ENCODE peak calls at places on chromosomes 11 and 22, in five cellular contexts. M, G, F, E and Y are unnamed samples.

GRCh38 chr11:115475564-115475963 is 28.7 kb downstream of the CADM1 start:
- DNase-seq in M (no peak), G (peak), F (no peak), E (no peak), Y (no peak)

GRCh38 chr22:22817468-22818201 is 70.0 kb upstream of the IGLL5 start:
- DNase-seq in M (peak), G (no peak), F (no peak), E (no peak), Y (no peak)

GRCh38 chr11:19377855-19378254 is 137.1 kb upstream of the E2F8 start:
- DNase-seq in M (no peak), G (no peak), F (no peak), E (no peak), Y (no peak)

GRCh38 chr11:68402355-68403031 is 58.1 kb upstream of the PPP6R3 start:
- DNase-seq in M (no peak), G (no peak), F (no peak), E (no peak), Y (no peak)

GRCh38 chr11:8329961-8330361 is 66.3 kb upstream of the LMO1 start:
- DNase-seq in M (no peak), G (no peak), F (peak), E (no peak), Y (peak)

GRCh38 chr11:57294225-57295131 is 30.3 kb downstream of the TNKS1BP1 start:
- DNase-seq in M (no peak), G (no peak), F (no peak), E (no peak), Y (no peak)

GRCh38 chr11:112085822-112086421 is 634 bp downstream of the TIMM8B start:
- DNase-seq in M (peak), G (no peak), F (peak), E (no peak), Y (peak)

GRCh38 chr11:17839973-17840611 is 105.5 kb downstream of the KCNC1 start:
- DNase-seq in M (no peak), G (no peak), F (no peak), E (no peak), Y (no peak)

GRCh38 chr11:115423728-115424459 is 80.3 kb downstream of the CADM1 start:
- DNase-seq in M (no peak), G (no peak), F (no peak), E (no peak), Y (no peak)

GRCh38 chr11:72091292-72091691 is 10.6 kb downstream of the LRRC51 start:
- DNase-seq in M (peak), G (peak), F (peak), E (no peak), Y (peak)

GRCh38 chr11:134385171-134385570 is 26.9 kb downstream of the B3GAT1 start:
- DNase-seq in M (no peak), G (no peak), F (no peak), E (no peak), Y (no peak)

GRCh38 chr22:33640900-33641299 is 279.4 kb downstream of the LARGE1 start:
- DNase-seq in M (no peak), G (no peak), F (no peak), E (no peak), Y (no peak)

GRCh38 chr11:116454020-116454645 is 318.7 kb downstream of the BUD13 start:
- DNase-seq in M (peak), G (peak), F (peak), E (no peak), Y (peak)

GRCh38 chr11:68269414-68270081 is 2.2 kb downstream of the C11orf24 start:
- DNase-seq in M (no peak), G (peak), F (no peak), E (no peak), Y (no peak)

GRCh38 chr11:83367745-83368144 is 81.6 kb upstream of the CCDC90B start:
- DNase-seq in M (no peak), G (no peak), F (no peak), E (no peak), Y (no peak)

GRCh38 chr11:44585421-44585820 is 20.0 kb downstream of the CD82 start:
- DNase-seq in M (no peak), G (no peak), F (no peak), E (no peak), Y (no peak)

GRCh38 chr22:46390652-46391301 is 55.3 kb downstream of the TRMU start:
- DNase-seq in M (peak), G (peak), F (peak), E (no peak), Y (peak)

GRCh38 chr11:76291576-76292526 is 85.5 kb upstream of the WNT11 start:
- DNase-seq in M (no peak), G (peak), F (no peak), E (no peak), Y (no peak)

GRCh38 chr11:57778318-57779037 is 16.9 kb downstream of the CTNND1 start:
- DNase-seq in M (peak), G (peak), F (peak), E (no peak), Y (peak)

GRCh38 chr11:112961751-112962747 is 829 bp downstream of the NCAM1 start:
- DNase-seq in M (no peak), G (no peak), F (peak), E (no peak), Y (peak)

GRCh38 chr11:45597116-45597515 is 68.3 kb downstream of the CHST1 start:
- DNase-seq in M (no peak), G (no peak), F (no peak), E (no peak), Y (no peak)

GRCh38 chr11:17770048-17770652 is 35.6 kb downstream of the KCNC1 start:
- DNase-seq in M (peak), G (peak), F (no peak), E (no peak), Y (peak)

GRCh38 chr22:47784367-47784983 is 1022.0 kb downstream of the TBC1D22A start:
- DNase-seq in M (no peak), G (no peak), F (no peak), E (no peak), Y (no peak)

GRCh38 chr11:1305558-1306056 is 3.8 kb downstream of the TOLLIP start:
- DNase-seq in M (no peak), G (no peak), F (no peak), E (no peak), Y (peak)

GRCh38 chr11:76561245-76561644 is 109.3 kb downstream of the LRRC32 start:
- DNase-seq in M (no peak), G (no peak), F (no peak), E (no peak), Y (no peak)

GRCh38 chr11:22076215-22076930 is 116.5 kb upstream of the ANO5 start:
- DNase-seq in M (no peak), G (no peak), F (no peak), E (no peak), Y (no peak)

GRCh38 chr22:48705159-48705916 is 1122.3 kb downstream of the BRD1 start:
- DNase-seq in M (no peak), G (peak), F (no peak), E (no peak), Y (no peak)

GRCh38 chr11:79026803-79027445 is 413.9 kb downstream of the TENM4 start:
- DNase-seq in M (no peak), G (no peak), F (no peak), E (no peak), Y (no peak)

GRCh38 chr11:119855066-119855465 is 126.1 kb upstream of the NECTIN1 start:
- DNase-seq in M (no peak), G (no peak), F (no peak), E (no peak), Y (no peak)

GRCh38 chr11:100810146-100810545 is 123.1 kb downstream of the ARHGAP42 start:
- DNase-seq in M (no peak), G (no peak), F (no peak), E (no peak), Y (no peak)

GRCh38 chr11:125777309-125777708 is 1.3 kb downstream of the PATE2 start:
- DNase-seq in M (no peak), G (no peak), F (no peak), E (no peak), Y (no peak)

GRCh38 chr11:103433380-103433779 is 324.2 kb downstream of the DYNC2H1 start:
- DNase-seq in M (no peak), G (no peak), F (no peak), E (no peak), Y (no peak)

GRCh38 chr11:44535201-44535980 is 30.1 kb upstream of the CD82 start:
- DNase-seq in M (peak), G (no peak), F (no peak), E (no peak), Y (no peak)

GRCh38 chr22:28217277-28217676 is 298.2 kb upstream of the PITPNB start:
- DNase-seq in M (no peak), G (no peak), F (no peak), E (no peak), Y (no peak)

GRCh38 chr22:28220626-28221363 is 301.7 kb upstream of the PITPNB start:
- DNase-seq in M (no peak), G (no peak), F (no peak), E (no peak), Y (no peak)

GRCh38 chr22:28222571-28222970 is 303.5 kb upstream of the PITPNB start:
- DNase-seq in M (no peak), G (no peak), F (no peak), E (no peak), Y (no peak)

GRCh38 chr22:28222066-28222465 is 303.0 kb upstream of the PITPNB start:
- DNase-seq in M (no peak), G (no peak), F (no peak), E (no peak), Y (no peak)

GRCh38 chr22:28222976-28223375 is 303.9 kb upstream of the PITPNB start:
- DNase-seq in M (no peak), G (no peak), F (no peak), E (no peak), Y (peak)
- TF ChIP-seq FOXM1 in M (no peak), G (no peak), F (no peak), E (no peak), Y (no peak)

GRCh38 chr22:26362471-26362870 is 66.6 kb upstream of the ASPHD2 start:
- DNase-seq in M (no peak), G (no peak), F (no peak), E (no peak), Y (no peak)

GRCh38 chr22:26372890-26373289 is 56.2 kb upstream of the ASPHD2 start:
- DNase-seq in M (no peak), G (no peak), F (no peak), E (no peak), Y (no peak)

GRCh38 chr22:26364066-26365015 is 64.7 kb upstream of the ASPHD2 start:
- DNase-seq in M (peak), G (peak), F (peak), E (peak), Y (peak)

GRCh38 chr22:26367402-26368245 is 61.4 kb upstream of the ASPHD2 start:
- DNase-seq in M (peak), G (peak), F (peak), E (no peak), Y (peak)
- TF ChIP-seq FOXM1 in M (no peak), G (no peak), F (no peak), E (no peak), Y (no peak)

GRCh38 chr11:61045271-61045670 is 57.0 kb upstream of the CD5 start:
- DNase-seq in M (no peak), G (no peak), F (no peak), E (no peak), Y (no peak)

GRCh38 chr11:61042537-61042936 is 59.8 kb upstream of the CD5 start:
- DNase-seq in M (no peak), G (no peak), F (no peak), E (no peak), Y (no peak)

GRCh38 chr11:61041755-61042518 is 60.4 kb upstream of the CD5 start:
- DNase-seq in M (no peak), G (no peak), F (no peak), E (no peak), Y (no peak)

GRCh38 chr11:61037694-61038093 is 64.6 kb upstream of the CD5 start:
- DNase-seq in M (no peak), G (no peak), F (no peak), E (no peak), Y (no peak)

DNA sequence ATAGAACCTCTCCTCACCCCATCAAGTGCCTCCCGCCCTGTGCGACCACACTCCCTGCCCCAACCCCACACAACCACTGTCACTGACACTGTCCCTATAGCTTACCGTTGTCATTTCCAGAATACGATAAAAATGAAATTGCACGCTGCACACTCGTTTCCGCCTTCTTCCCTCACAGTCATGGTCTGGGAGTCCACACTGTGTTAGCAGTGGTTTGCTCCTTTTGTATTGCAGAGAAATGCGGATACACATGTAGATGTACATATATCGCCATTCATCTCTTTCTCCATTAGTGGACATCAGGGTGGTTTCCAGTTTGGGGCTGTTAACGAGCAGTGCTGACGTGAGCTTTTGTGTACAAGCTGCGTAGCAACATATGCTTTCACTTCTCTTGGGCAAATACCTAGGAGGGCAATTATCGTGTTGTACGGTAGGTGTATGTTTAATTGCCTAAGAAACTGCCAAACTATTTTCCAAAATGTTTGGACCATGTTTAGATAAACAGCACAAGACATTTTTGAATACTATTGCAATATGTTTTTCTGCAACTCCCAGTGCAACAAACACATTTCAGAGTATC is 59.2 kb upstream of the CD5 start:
- DNase-seq in M (no peak), G (no peak), F (no peak), E (peak), Y (no peak)
- TF ChIP-seq FOXM1 in M (no peak), G (no peak), F (no peak), E (no peak), Y (no peak)

GRCh38 chr22:20324139-20324516 is 4.3 kb upstream of the DGCR6L start:
- DNase-seq in M (no peak), G (peak), F (no peak), E (no peak), Y (no peak)
- TF ChIP-seq FOXM1 in M (no peak), G (no peak), F (no peak), E (no peak), Y (no peak)

DNA sequence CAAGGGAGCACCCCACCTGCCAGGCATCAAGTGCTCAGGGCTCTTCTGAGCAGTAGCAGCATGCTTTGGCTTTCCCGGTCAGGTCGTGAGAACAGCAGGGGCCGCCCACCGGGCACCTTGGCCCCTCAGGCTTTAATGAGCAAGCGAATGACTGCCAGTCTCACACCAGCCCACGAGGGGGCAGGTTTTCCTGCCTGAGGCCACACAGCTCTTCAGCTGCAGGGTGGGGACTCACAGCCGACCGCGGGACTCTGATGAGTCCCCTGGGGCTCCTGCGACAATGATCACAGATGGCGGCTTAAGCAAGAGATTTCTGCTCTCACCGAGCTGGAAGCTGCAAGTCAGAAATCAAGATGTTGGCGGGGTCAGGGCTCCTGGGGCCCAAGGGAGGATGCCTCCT is 14.3 kb upstream of the FGF19 start:
- DNase-seq in M (peak), G (peak), F (peak), E (no peak), Y (peak)
- TF ChIP-seq FOXM1 in M (no peak), G (no peak), F (no peak), E (no peak), Y (no peak)

DNA sequence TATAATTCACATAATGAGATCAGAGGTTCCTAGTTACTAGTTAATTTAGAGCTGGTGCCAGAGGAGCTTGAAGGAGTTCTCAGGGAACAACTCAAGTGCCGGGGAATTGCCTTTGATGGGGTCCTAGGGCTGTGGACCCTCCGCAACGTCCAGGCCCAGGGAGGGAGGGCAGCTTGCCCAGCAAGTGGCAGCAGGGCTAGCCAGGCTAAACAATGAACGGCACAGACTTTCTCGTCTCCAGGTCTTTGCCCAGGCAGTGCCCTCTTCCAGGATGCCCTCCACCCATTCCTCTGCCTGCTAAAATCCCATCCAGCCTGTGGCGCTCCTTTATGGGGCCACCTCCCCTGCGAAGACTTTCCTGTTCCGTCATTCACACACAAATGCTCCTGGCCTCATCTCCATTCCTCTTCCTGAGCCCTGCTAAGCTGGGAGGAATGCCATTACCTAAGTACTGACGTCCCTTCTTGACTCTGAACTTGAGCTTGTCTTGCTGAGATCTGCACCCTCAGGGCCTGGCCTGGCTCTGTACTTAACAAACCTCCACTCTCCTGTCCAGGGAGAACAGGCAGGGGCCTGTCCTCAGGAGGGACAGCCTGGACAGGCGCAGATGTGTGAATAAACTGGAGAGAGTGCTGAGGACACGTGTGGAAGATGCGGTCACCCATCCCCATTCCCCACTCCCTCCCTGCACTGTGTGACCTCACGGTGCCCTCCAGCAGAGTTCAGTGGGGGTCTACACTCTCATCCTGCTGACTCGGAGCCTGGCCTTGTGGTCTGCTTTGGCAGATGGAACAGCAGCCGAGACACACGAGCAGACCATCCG is 91.2 kb downstream of the RTL6 start:
- DNase-seq in M (no peak), G (no peak), F (no peak), E (no peak), Y (no peak)
- TF ChIP-seq FOXM1 in M (no peak), G (no peak), F (no peak), E (no peak), Y (no peak)